ENCODE peak calls at places on chromosomes 12 and 14, in eight cellular contexts. Y is psoas muscle; W is bronchial epithelial cell; M is activated CD4-positive, CD25-positive, alpha-beta regulatory T cell treated with anti-CD3 and anti-CD28 coated beads, Interleukin-2, amount 50 U/mL, for 16 hours; K is fibroblast of mammary gland; S is pancreas; E is C1 segment of cervical spinal cord; J is putamen. B is an unnamed sample.

GRCh38 chr12:111446631-111447570 is 41.2 kb downstream of the SH2B3 start:
- DNase-seq in Y (no peak), W (no peak), M (no peak), K (no peak), S (no peak), E (no peak), J (no peak), B (no peak)

GRCh38 chr12:93571854-93572711 is at the start of gene SOCS2:
- DNase-seq in Y (peak), W (no peak), M (no peak), K (no peak), S (peak), E (no peak), J (no peak), B (no peak)

GRCh38 chr12:29431516-29431915 is 50.5 kb upstream of the ERGIC2 start:
- DNase-seq in Y (no peak), W (no peak), M (no peak), K (no peak), S (no peak), E (no peak), J (no peak), B (no peak)

GRCh38 chr12:18160901-18161300 is 70.9 kb upstream of the RERGL start:
- DNase-seq in Y (no peak), W (peak), M (no peak), K (no peak), S (no peak), E (no peak), J (no peak), B (no peak)

GRCh38 chr14:94165744-94166143 is 8.4 kb upstream of the PPP4R4 start:
- DNase-seq in Y (no peak), W (no peak), M (no peak), K (no peak), S (no peak), E (no peak), J (no peak), B (no peak)

GRCh38 chr14:32938719-32939253 is at the start of gene NPAS3:
- DNase-seq in Y (peak), W (no peak), M (no peak), K (no peak), S (no peak), E (no peak), J (no peak), B (no peak)

GRCh38 chr12:112987561-112987960 is 9.2 kb downstream of the OAS2 start:
- DNase-seq in Y (no peak), W (no peak), M (no peak), K (no peak), S (no peak), E (no peak), J (no peak), B (no peak)

GRCh38 chr12:72010365-72010764 is 71.7 kb downstream of the TPH2 start:
- DNase-seq in Y (no peak), W (no peak), M (no peak), K (no peak), S (no peak), E (no peak), J (no peak), B (no peak)

GRCh38 chr14:100653409-100653808 is 66.2 kb upstream of the BEGAIN start:
- DNase-seq in Y (no peak), W (no peak), M (no peak), K (no peak), S (no peak), E (no peak), J (no peak), B (no peak)

GRCh38 chr12:16613199-16613598 is 7.2 kb upstream of the LMO3 start:
- DNase-seq in Y (no peak), W (peak), M (no peak), K (no peak), S (no peak), E (no peak), J (no peak), B (no peak)

GRCh38 chr14:58055497-58055896 is 96.5 kb downstream of the ARMH4 start:
- DNase-seq in Y (no peak), W (no peak), M (no peak), K (no peak), S (no peak), E (no peak), J (peak), B (no peak)

GRCh38 chr12:5796171-5797091 is 148.6 kb downstream of the ANO2 start:
- DNase-seq in Y (no peak), W (no peak), M (no peak), K (no peak), S (peak), E (no peak), J (no peak), B (no peak)

B was measured in NCI-H1048.